ENCODE peak calls at places on chromosomes 16 and 17, in ten cellular contexts. W is glutamatergic neuron; M is activated CD4-positive, alpha-beta T cell treated with anti-CD3 and anti-CD28 coated beads for 1 hour; C is kidney tubule cell; E is NCI-H1417 treated with DMSO at 0.1 percent for 48 hours; T is GM03348; Z is stimulated activated CD4-positive, alpha-beta T cell treated with anti-CD3 and anti-CD28 coated beads, Interleukin-15, amount 100 ng/mL, for 1 hour; B is kidney epithelial cell; H is stimulated activated CD8-positive, alpha-beta memory T cell treated with anti-CD3 and anti-CD28 coated beads, Interleukin-7, amount 100 ng/mL, for 1 hour; S is amygdala. J is an unnamed sample.

GRCh38 chr17:51668155-51668962 is 408.0 kb downstream of the UTP18 start:
- DNase-seq in W (no peak), Z (no peak), M (no peak), H (no peak), E (no peak), C (no peak), T (no peak), B (no peak), S (no peak), J (no peak)

GRCh38 chr16:31484491-31485171 is 1.7 kb downstream of the SLC5A2 start:
- DNase-seq in E (no peak), Z (no peak), T (no peak), B (peak), M (no peak), S (no peak), H (no peak), W (no peak), C (peak), J (no peak)

GRCh38 chr16:10824111-10824893 is 5.7 kb upstream of the TVP23A start:
- DNase-seq in E (no peak), M (no peak), W (no peak), T (no peak), C (no peak), S (no peak), H (no peak), B (no peak), Z (no peak), J (no peak)

GRCh38 chr16:24139282-24139681 is 116.9 kb upstream of the CACNG3 start:
- DNase-seq in B (no peak), Z (no peak), M (no peak), W (no peak), C (peak), S (no peak), E (no peak), H (no peak), T (no peak), J (no peak)

GRCh38 chr16:27839419-27839818 is 224.1 kb downstream of the GSG1L start:
- DNase-seq in M (no peak), Z (no peak), W (no peak), C (peak), S (no peak), T (no peak), B (no peak), H (no peak), E (no peak), J (no peak)

GRCh38 chr16:20064931-20065330 is 8.8 kb downstream of the GPR139 start:
- DNase-seq in S (no peak), C (no peak), W (no peak), E (no peak), Z (no peak), B (no peak), T (no peak), H (no peak), M (no peak), J (no peak)

GRCh38 chr17:45355087-45355486 is 38.3 kb upstream of the MAP3K14 start:
- DNase-seq in Z (no peak), M (no peak), B (no peak), E (no peak), H (no peak), S (no peak), C (no peak), W (no peak), T (no peak), J (no peak)

GRCh38 chr17:51926448-51926847 is 232.1 kb downstream of the CA10 start:
- DNase-seq in S (no peak), Z (no peak), M (no peak), B (no peak), E (no peak), T (no peak), H (no peak), C (no peak), W (no peak), J (no peak)

GRCh38 chr16:83996481-83997252 is 28.6 kb downstream of the NECAB2 start:
- DNase-seq in Z (no peak), W (no peak), M (no peak), S (no peak), C (no peak), T (no peak), H (no peak), E (no peak), B (no peak), J (no peak)

GRCh38 chr16:2959206-2959605 is 4.9 kb upstream of the KREMEN2 start:
- DNase-seq in S (no peak), T (no peak), E (no peak), C (no peak), Z (no peak), W (no peak), B (no peak), M (no peak), H (no peak), J (no peak)

GRCh38 chr16:49019081-49019633 is 262.5 kb downstream of the CBLN1 start:
- DNase-seq in M (no peak), W (peak), T (no peak), C (peak), H (no peak), Z (no peak), E (no peak), S (no peak), B (peak), J (no peak)

GRCh38 chr16:9012848-9013507 is 49.3 kb upstream of the USP7 start:
- DNase-seq in S (no peak), H (no peak), M (no peak), E (no peak), C (no peak), W (peak), B (no peak), T (peak), Z (no peak), J (no peak)

GRCh38 chr16:89697161-89697615 is 4.3 kb downstream of the SPATA2L start:
- DNase-seq in M (no peak), B (no peak), E (peak), T (no peak), C (no peak), W (peak), S (no peak), H (no peak), Z (no peak), J (no peak)